ENCODE peak calls at places on chromosomes 6 and 20, in eight cellular contexts. M is NCI-H510A treated with DMSO at 0.1 percent for 48 hours; W is cerebellar cortex; I is iPS-NIHi11; P is stimulated activated CD4-positive, alpha-beta T cell treated with anti-CD3 and anti-CD28 coated beads, Interleukin-1b, Interleukin-23, amount 100 ng/mL, for 24 hours; G is lower lobe of right lung; E is H9; F is stimulated activated naive CD4-positive, alpha-beta T cell. H is an unnamed sample.

GRCh38 chr20:34127787-34128186 is 15.7 kb upstream of the EIF2S2 start:
- DNase-seq in M (no peak), W (no peak), I (no peak), P (no peak), G (no peak), E (no peak), F (no peak), H (no peak)

GRCh38 chr20:56003966-56004365 is 1.4 kb downstream of the CBLN4 start:
- DNase-seq in M (no peak), W (no peak), I (peak; percentile 70), P (no peak), G (peak; percentile 53), E (peak; percentile 63), F (no peak), H (no peak)

GRCh38 chr6:38935051-38935450 is 113.5 kb upstream of the GLP1R start:
- DNase-seq in M (no peak), W (no peak), I (no peak), P (no peak), G (no peak), E (no peak), F (no peak), H (no peak)

GRCh38 chr20:47576516-47577033 is 74.9 kb downstream of the NCOA3 start:
- DNase-seq in M (peak; percentile 90), W (peak; percentile 55), I (peak; percentile 81), P (no peak), G (peak; percentile 51), E (no peak), F (no peak), H (no peak)

GRCh38 chr6:52261229-52261628 is 16.9 kb upstream of the IL17F start:
- DNase-seq in M (no peak), W (no peak), I (no peak), P (no peak), G (no peak), E (no peak), F (no peak), H (no peak)

GRCh38 chr20:15756401-15756800 is 816.8 kb downstream of the KIF16B start:
- DNase-seq in M (no peak), W (no peak), I (no peak), P (no peak), G (no peak), E (no peak), F (no peak), H (no peak)

GRCh38 chr6:20180935-20181334 is 31.3 kb downstream of the MBOAT1 start:
- DNase-seq in M (peak; percentile 11), W (no peak), I (no peak), P (no peak), G (no peak), E (no peak), F (no peak), H (no peak)

GRCh38 chr6:125393449-125393858 is 91.7 kb upstream of the HDDC2 start:
- DNase-seq in M (no peak), W (no peak), I (no peak), P (no peak), G (no peak), E (no peak), F (no peak), H (no peak)

GRCh38 chr6:40268166-40268958 is 318.8 kb downstream of the LRFN2 start:
- DNase-seq in M (no peak), W (no peak), I (no peak), P (no peak), G (no peak), E (no peak), F (no peak), H (no peak)

GRCh38 chr6:97305676-97306075 is 22.7 kb upstream of the MMS22L start:
- DNase-seq in M (no peak), W (no peak), I (peak; percentile 21), P (no peak), G (no peak), E (no peak), F (no peak), H (no peak)

GRCh38 chr6:31010393-31011060 is at the start of gene MUC22:
- DNase-seq in M (no peak), W (no peak), I (no peak), P (peak; percentile 15), G (no peak), E (no peak), F (no peak), H (no peak)

GRCh38 chr20:53227523-53227922 is 255.4 kb downstream of the TSHZ2 start:
- DNase-seq in M (no peak), W (no peak), I (no peak), P (no peak), G (no peak), E (no peak), F (no peak), H (no peak)

GRCh38 chr6:25700841-25701240 is 48.8 kb downstream of the SCGN start:
- DNase-seq in M (no peak), W (peak; percentile 24), I (no peak), P (no peak), G (no peak), E (no peak), F (no peak), H (no peak)

GRCh38 chr20:62703853-62704228 is 4.8 kb upstream of the NTSR1 start:
- DNase-seq in M (no peak), W (no peak), I (no peak), P (no peak), G (no peak), E (no peak), F (no peak), H (no peak)

GRCh38 chr20:57432874-57433491 is 41.8 kb downstream of the RBM38 start:
- DNase-seq in M (no peak), W (no peak), I (no peak), P (peak; percentile 59), G (peak; percentile 85), E (no peak), F (peak; percentile 77), H (peak; percentile 56)

GRCh38 chr6:128395596-128395995 is 124.8 kb downstream of the PTPRK start:
- DNase-seq in M (no peak), W (no peak), I (no peak), P (no peak), G (no peak), E (no peak), F (no peak), H (no peak)

GRCh38 chr6:168206186-168206585 is 113.4 kb downstream of the DACT2 start:
- DNase-seq in M (no peak), W (no peak), I (no peak), P (no peak), G (no peak), E (no peak), F (no peak), H (no peak)

GRCh38 chr6:92790381-92790780 is 629.0 kb downstream of the EPHA7 start:
- DNase-seq in M (peak; percentile 12), W (no peak), I (no peak), P (no peak), G (no peak), E (no peak), F (no peak), H (no peak)

GRCh38 chr6:56176741-56177140 is 70.6 kb downstream of the COL21A1 start:
- DNase-seq in M (no peak), W (no peak), I (no peak), P (no peak), G (no peak), E (no peak), F (no peak), H (no peak)

GRCh38 chr6:46393161-46393939 is 97.9 kb downstream of the RCAN2 start:
- DNase-seq in M (no peak), W (no peak), I (no peak), P (no peak), G (no peak), E (no peak), F (no peak), H (no peak)

GRCh38 chr6:166851426-166851825 is 104.9 kb downstream of the RNASET2 start:
- DNase-seq in M (no peak), W (no peak), I (no peak), P (no peak), G (no peak), E (no peak), F (no peak), H (no peak)

H was measured in CD8-positive, alpha-beta T cell.